ENCODE peak calls at places on chromosomes 12 and 14, in five cellular contexts. One of them, this sample, is unnamed.

GRCh38 chr14:59236195-59236594 is 47.7 kb downstream of the DAAM1 start:
- DNase-seq in H9: no peak
- DNase-seq in Panc1: no peak
- DNase-seq in endodermal cell: no peak
- DNase-seq in endothelial cell of umbilical vein: no peak
- DNase-seq in this sample: no peak

GRCh38 chr14:95507174-95507573 is 9.3 kb downstream of the SYNE3 start:
- DNase-seq in H9: no peak
- DNase-seq in Panc1: no peak
- DNase-seq in endodermal cell: no peak
- DNase-seq in endothelial cell of umbilical vein: peak
- DNase-seq in this sample: peak

GRCh38 chr12:83893101-83893500 is 1019.5 kb downstream of the SLC6A15 start:
- DNase-seq in H9: no peak
- DNase-seq in Panc1: no peak
- DNase-seq in endodermal cell: no peak
- DNase-seq in endothelial cell of umbilical vein: no peak
- DNase-seq in this sample: no peak

GRCh38 chr14:49634547-49635334 is at the start of gene DNAAF2:
- DNase-seq in H9: peak
- DNase-seq in Panc1: no peak
- DNase-seq in endodermal cell: peak
- DNase-seq in endothelial cell of umbilical vein: peak
- DNase-seq in this sample: peak

GRCh38 chr12:108367436-108367835 is 28.3 kb upstream of the CMKLR1 start:
- DNase-seq in H9: no peak
- DNase-seq in Panc1: no peak
- DNase-seq in endodermal cell: no peak
- DNase-seq in endothelial cell of umbilical vein: no peak
- DNase-seq in this sample: no peak

GRCh38 chr12:47741340-47741703 is 16.0 kb upstream of the ENDOU start:
- DNase-seq in H9: no peak
- DNase-seq in Panc1: no peak
- DNase-seq in endodermal cell: no peak
- DNase-seq in endothelial cell of umbilical vein: peak
- DNase-seq in this sample: no peak

GRCh38 chr12:112850343-112850742 is 56.4 kb upstream of the OAS1 start:
- DNase-seq in H9: no peak
- DNase-seq in Panc1: no peak
- DNase-seq in endodermal cell: peak
- DNase-seq in endothelial cell of umbilical vein: no peak
- DNase-seq in this sample: no peak

GRCh38 chr12:2958432-2959193 is 584 bp upstream of the TEAD4 start:
- DNase-seq in H9: peak
- DNase-seq in Panc1: no peak
- DNase-seq in endodermal cell: peak
- DNase-seq in endothelial cell of umbilical vein: peak
- DNase-seq in this sample: peak

GRCh38 chr12:95648990-95649791 is 97.9 kb upstream of the USP44 start:
- DNase-seq in H9: no peak
- DNase-seq in Panc1: no peak
- DNase-seq in endodermal cell: no peak
- DNase-seq in endothelial cell of umbilical vein: peak
- DNase-seq in this sample: peak

GRCh38 chr12:171276-171675 is 42.7 kb downstream of the SLC6A12 start:
- DNase-seq in H9: no peak
- DNase-seq in Panc1: no peak
- DNase-seq in endodermal cell: no peak
- DNase-seq in endothelial cell of umbilical vein: no peak
- DNase-seq in this sample: no peak

GRCh38 chr12:68612245-68612644 is 1.5 kb downstream of the RAP1B start:
- DNase-seq in H9: no peak
- DNase-seq in Panc1: no peak
- DNase-seq in endodermal cell: no peak
- DNase-seq in endothelial cell of umbilical vein: peak
- DNase-seq in this sample: no peak

GRCh38 chr14:71206766-71207371 is 299.6 kb downstream of the PCNX1 start:
- DNase-seq in H9: no peak
- DNase-seq in Panc1: no peak
- DNase-seq in endodermal cell: no peak
- DNase-seq in endothelial cell of umbilical vein: peak
- DNase-seq in this sample: peak

GRCh38 chr12:121964813-121965643 is 46.6 kb downstream of the CFAP251 start:
- DNase-seq in H9: no peak
- DNase-seq in Panc1: no peak
- DNase-seq in endodermal cell: peak
- DNase-seq in endothelial cell of umbilical vein: peak
- DNase-seq in this sample: peak

GRCh38 chr14:96016761-96017160 is 22.4 kb upstream of the C14orf132 start:
- DNase-seq in H9: no peak
- DNase-seq in Panc1: no peak
- DNase-seq in endodermal cell: peak
- DNase-seq in endothelial cell of umbilical vein: no peak
- DNase-seq in this sample: no peak

GRCh38 chr12:117884161-117884560 is 84.6 kb downstream of the KSR2 start:
- DNase-seq in H9: no peak
- DNase-seq in Panc1: no peak
- DNase-seq in endodermal cell: no peak
- DNase-seq in endothelial cell of umbilical vein: no peak
- DNase-seq in this sample: no peak

GRCh38 chr12:27652174-27652763 is 44.0 kb upstream of the REP15 start:
- DNase-seq in H9: peak
- DNase-seq in Panc1: peak
- DNase-seq in endodermal cell: peak
- DNase-seq in endothelial cell of umbilical vein: peak
- DNase-seq in this sample: peak

GRCh38 chr12:40375076-40375475 is 150.3 kb downstream of the LRRK2 start:
- DNase-seq in H9: no peak
- DNase-seq in Panc1: peak
- DNase-seq in endodermal cell: no peak
- DNase-seq in endothelial cell of umbilical vein: peak
- DNase-seq in this sample: no peak

GRCh38 chr12:106769078-106769477 is 5.4 kb upstream of the RIC8B start:
- DNase-seq in H9: peak
- DNase-seq in Panc1: no peak
- DNase-seq in endodermal cell: peak
- DNase-seq in endothelial cell of umbilical vein: no peak
- DNase-seq in this sample: no peak

GRCh38 chr14:99763527-99764221 is 29.5 kb upstream of the EML1 start:
- DNase-seq in H9: no peak
- DNase-seq in Panc1: no peak
- DNase-seq in endodermal cell: no peak
- DNase-seq in endothelial cell of umbilical vein: no peak
- DNase-seq in this sample: no peak

GRCh38 chr14:63432888-63433552 is 110.2 kb downstream of the PPP2R5E start:
- DNase-seq in H9: no peak
- DNase-seq in Panc1: no peak
- DNase-seq in endodermal cell: no peak
- DNase-seq in endothelial cell of umbilical vein: no peak
- DNase-seq in this sample: no peak

GRCh38 chr12:4267904-4268548 is 5.5 kb upstream of the CCND2 start:
- DNase-seq in H9: no peak
- DNase-seq in Panc1: no peak
- DNase-seq in endodermal cell: no peak
- DNase-seq in endothelial cell of umbilical vein: peak
- DNase-seq in this sample: no peak

GRCh38 chr14:105324080-105324778 is 9.7 kb downstream of the PACS2 start:
- DNase-seq in H9: no peak
- DNase-seq in Panc1: no peak
- DNase-seq in endodermal cell: peak
- DNase-seq in endothelial cell of umbilical vein: no peak
- DNase-seq in this sample: no peak

GRCh38 chr12:68792952-68793351 is 15.0 kb upstream of the MDM2 start:
- DNase-seq in H9: peak
- DNase-seq in Panc1: no peak
- DNase-seq in endodermal cell: peak
- DNase-seq in endothelial cell of umbilical vein: peak
- DNase-seq in this sample: peak

GRCh38 chr14:44979740-44980346 is 17.9 kb downstream of the TOGARAM1 start:
- DNase-seq in H9: no peak
- DNase-seq in Panc1: no peak
- DNase-seq in endodermal cell: no peak
- DNase-seq in endothelial cell of umbilical vein: peak
- DNase-seq in this sample: no peak

GRCh38 chr14:100408350-100409015 is 85.3 kb downstream of the SLC25A47 start:
- DNase-seq in H9: no peak
- DNase-seq in Panc1: no peak
- DNase-seq in endodermal cell: no peak
- DNase-seq in endothelial cell of umbilical vein: no peak
- DNase-seq in this sample: peak

GRCh38 chr12:57996520-57996919 is 55.2 kb downstream of the ATP23 start:
- DNase-seq in H9: no peak
- DNase-seq in Panc1: no peak
- DNase-seq in endodermal cell: no peak
- DNase-seq in endothelial cell of umbilical vein: no peak
- DNase-seq in this sample: no peak

GRCh38 chr14:106211489-106211888 is 685.1 kb downstream of the TMEM121 start:
- DNase-seq in H9: no peak
- DNase-seq in Panc1: no peak
- DNase-seq in endodermal cell: no peak
- DNase-seq in endothelial cell of umbilical vein: no peak
- DNase-seq in this sample: no peak

GRCh38 chr12:126369487-126370463 is 1304.5 kb downstream of the AACS start:
- DNase-seq in H9: no peak
- DNase-seq in Panc1: no peak
- DNase-seq in endodermal cell: no peak
- DNase-seq in endothelial cell of umbilical vein: no peak
- DNase-seq in this sample: peak

GRCh38 chr12:123041042-123041531 is 60.6 kb downstream of the ARL6IP4 start:
- DNase-seq in H9: no peak
- DNase-seq in Panc1: no peak
- DNase-seq in endodermal cell: no peak
- DNase-seq in endothelial cell of umbilical vein: no peak
- DNase-seq in this sample: no peak
- TF ChIP-seq CTCF in H9: no peak
- TF ChIP-seq CTCF in Panc1: no peak
- TF ChIP-seq CTCF in endodermal cell: peak
- TF ChIP-seq CTCF in endothelial cell of umbilical vein: no peak
- TF ChIP-seq CTCF in this sample: no peak

GRCh38 chr14:102833991-102834390 is 56.7 kb downstream of the TRAF3 start:
- DNase-seq in H9: no peak
- DNase-seq in Panc1: no peak
- DNase-seq in endodermal cell: no peak
- DNase-seq in endothelial cell of umbilical vein: no peak
- DNase-seq in this sample: no peak

GRCh38 chr14:102835959-102836358 is 58.7 kb downstream of the TRAF3 start:
- DNase-seq in H9: no peak
- DNase-seq in Panc1: no peak
- DNase-seq in endodermal cell: no peak
- DNase-seq in endothelial cell of umbilical vein: no peak
- DNase-seq in this sample: no peak

GRCh38 chr14:102830474-102831045 is 53.3 kb downstream of the TRAF3 start:
- DNase-seq in H9: no peak
- DNase-seq in Panc1: no peak
- DNase-seq in endodermal cell: no peak
- DNase-seq in endothelial cell of umbilical vein: no peak
- DNase-seq in this sample: no peak

GRCh38 chr14:102831163-102831804 is 54.0 kb downstream of the TRAF3 start:
- DNase-seq in H9: no peak
- DNase-seq in Panc1: no peak
- DNase-seq in endodermal cell: no peak
- DNase-seq in endothelial cell of umbilical vein: no peak
- DNase-seq in this sample: no peak

GRCh38 chr14:102833341-102833740 is 56.1 kb downstream of the TRAF3 start:
- DNase-seq in H9: no peak
- DNase-seq in Panc1: no peak
- DNase-seq in endodermal cell: no peak
- DNase-seq in endothelial cell of umbilical vein: no peak
- DNase-seq in this sample: no peak
- H3K27ac ChIP-seq in H9: no peak
- H3K27ac ChIP-seq in Panc1: no peak
- H3K27ac ChIP-seq in endodermal cell: no peak
- H3K27ac ChIP-seq in endothelial cell of umbilical vein: no peak
- H3K27ac ChIP-seq in this sample: no peak

GRCh38 chr14:85464135-85464534 is 65.8 kb upstream of the FLRT2 start:
- DNase-seq in H9: no peak
- DNase-seq in Panc1: no peak
- DNase-seq in endodermal cell: no peak
- DNase-seq in endothelial cell of umbilical vein: no peak
- DNase-seq in this sample: no peak

GRCh38 chr14:85459361-85459760 is 70.6 kb upstream of the FLRT2 start:
- DNase-seq in H9: no peak
- DNase-seq in Panc1: no peak
- DNase-seq in endodermal cell: no peak
- DNase-seq in endothelial cell of umbilical vein: no peak
- DNase-seq in this sample: no peak

GRCh38 chr14:85463512-85463911 is 66.4 kb upstream of the FLRT2 start:
- DNase-seq in H9: no peak
- DNase-seq in Panc1: no peak
- DNase-seq in endodermal cell: no peak
- DNase-seq in endothelial cell of umbilical vein: no peak
- DNase-seq in this sample: no peak

GRCh38 chr14:85466678-85467077 is 63.3 kb upstream of the FLRT2 start:
- DNase-seq in H9: no peak
- DNase-seq in Panc1: no peak
- DNase-seq in endodermal cell: no peak
- DNase-seq in endothelial cell of umbilical vein: peak
- DNase-seq in this sample: no peak

GRCh38 chr14:85461432-85462133 is 68.4 kb upstream of the FLRT2 start:
- DNase-seq in H9: no peak
- DNase-seq in Panc1: no peak
- DNase-seq in endodermal cell: no peak
- DNase-seq in endothelial cell of umbilical vein: peak
- DNase-seq in this sample: no peak
- TF ChIP-seq CTCF in H9: no peak
- TF ChIP-seq CTCF in Panc1: no peak
- TF ChIP-seq CTCF in endodermal cell: no peak
- TF ChIP-seq CTCF in endothelial cell of umbilical vein: no peak
- TF ChIP-seq CTCF in this sample: no peak

DNA sequence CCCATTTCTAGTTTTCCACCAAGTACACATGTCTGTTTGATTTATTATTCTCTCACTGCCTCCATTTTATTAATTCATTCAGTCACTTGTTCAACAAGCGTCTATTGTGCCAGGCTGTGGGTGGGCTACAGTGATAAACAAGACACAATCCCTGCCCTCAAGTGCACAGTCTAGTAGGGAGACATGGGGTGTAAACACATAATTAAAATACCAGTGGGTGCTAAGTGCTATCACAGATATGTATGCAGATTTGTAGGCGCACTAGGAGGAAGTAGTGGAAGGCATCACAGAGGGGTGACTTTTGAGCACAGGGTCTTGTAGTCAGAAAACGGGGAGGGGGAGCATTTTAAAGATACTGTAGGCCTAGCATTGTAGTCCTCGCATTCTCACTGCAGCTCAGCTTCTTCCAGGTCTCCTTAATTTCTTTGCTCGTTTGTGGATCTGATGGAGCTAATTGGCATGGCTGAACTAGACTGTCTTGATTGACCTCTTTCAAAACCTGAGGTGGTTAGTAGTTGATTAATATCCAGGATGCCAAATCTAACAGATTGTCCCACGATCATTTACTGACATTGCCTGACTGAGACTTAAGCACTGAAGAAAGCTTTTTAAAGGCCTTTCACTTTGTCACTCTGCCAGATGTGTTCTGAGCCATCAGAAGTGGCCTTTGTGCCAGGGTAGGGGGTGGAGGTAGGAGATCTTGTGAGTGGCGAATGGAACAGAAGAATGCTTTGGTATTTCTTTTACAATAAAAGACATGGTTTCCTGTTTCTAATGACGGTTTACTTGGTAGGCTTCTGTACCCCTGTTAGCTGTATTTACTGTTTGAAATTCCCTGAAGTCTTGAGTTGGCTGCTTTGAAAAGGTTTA is 116.9 kb downstream of the DIP2B start:
- DNase-seq in H9: no peak
- DNase-seq in Panc1: no peak
- DNase-seq in endodermal cell: no peak
- DNase-seq in endothelial cell of umbilical vein: no peak
- DNase-seq in this sample: no peak
- H3K27ac ChIP-seq in H9: peak
- H3K27ac ChIP-seq in Panc1: peak
- H3K27ac ChIP-seq in endodermal cell: peak
- H3K27ac ChIP-seq in endothelial cell of umbilical vein: no peak
- H3K27ac ChIP-seq in this sample: peak